ENCODE peak calls at places on chromosomes 13 and 19, in nine cellular contexts. One of them, this sample, is unnamed.

GRCh38 chr13:51479199-51479523 is 26.3 kb upstream of the INTS6 start:
- DNase-seq in neuronal stem cell: no peak
- DNase-seq in testis: no peak
- DNase-seq in uterus: no peak
- DNase-seq in BJ: no peak
- DNase-seq in spleen: no peak
- DNase-seq in CD8-positive, alpha-beta memory T cell: no peak
- DNase-seq in esophagus squamous epithelium: no peak
- DNase-seq in sigmoid colon: no peak
- DNase-seq in this sample: no peak

GRCh38 chr13:37621811-37622361 is 23.3 kb upstream of the POSTN start:
- DNase-seq in neuronal stem cell: no peak
- DNase-seq in testis: no peak
- DNase-seq in uterus: peak; percentile 36
- DNase-seq in BJ: peak; percentile 23
- DNase-seq in spleen: no peak
- DNase-seq in CD8-positive, alpha-beta memory T cell: no peak
- DNase-seq in esophagus squamous epithelium: no peak
- DNase-seq in sigmoid colon: no peak
- DNase-seq in this sample: no peak

GRCh38 chr19:33868821-33869412 is 72.2 kb downstream of the KCTD15 start:
- DNase-seq in neuronal stem cell: no peak
- DNase-seq in testis: peak; percentile 23
- DNase-seq in uterus: peak; percentile 18
- DNase-seq in BJ: no peak
- DNase-seq in spleen: peak; percentile 67
- DNase-seq in CD8-positive, alpha-beta memory T cell: no peak
- DNase-seq in esophagus squamous epithelium: no peak
- DNase-seq in sigmoid colon: peak; percentile 77
- DNase-seq in this sample: no peak

GRCh38 chr19:30167206-30167903 is 204.8 kb upstream of the ZNF536 start:
- DNase-seq in neuronal stem cell: no peak
- DNase-seq in testis: no peak
- DNase-seq in uterus: no peak
- DNase-seq in BJ: no peak
- DNase-seq in spleen: no peak
- DNase-seq in CD8-positive, alpha-beta memory T cell: no peak
- DNase-seq in esophagus squamous epithelium: no peak
- DNase-seq in sigmoid colon: no peak
- DNase-seq in this sample: no peak

GRCh38 chr13:52848455-52849190 is at the start of gene PCDH8:
- DNase-seq in neuronal stem cell: peak; percentile 79
- DNase-seq in testis: peak; percentile 56
- DNase-seq in uterus: no peak
- DNase-seq in BJ: no peak
- DNase-seq in spleen: no peak
- DNase-seq in CD8-positive, alpha-beta memory T cell: no peak
- DNase-seq in esophagus squamous epithelium: no peak
- DNase-seq in sigmoid colon: no peak
- DNase-seq in this sample: no peak

GRCh38 chr19:7506385-7507328 is 9.2 kb upstream of the ZNF358 start:
- DNase-seq in neuronal stem cell: peak; percentile 77
- DNase-seq in testis: peak; percentile 63
- DNase-seq in uterus: no peak
- DNase-seq in BJ: no peak
- DNase-seq in spleen: peak; percentile 91
- DNase-seq in CD8-positive, alpha-beta memory T cell: no peak
- DNase-seq in esophagus squamous epithelium: peak; percentile 32
- DNase-seq in sigmoid colon: peak; percentile 82
- DNase-seq in this sample: no peak

GRCh38 chr19:41691268-41691970 is 3.3 kb upstream of the CEACAM7 start:
- DNase-seq in neuronal stem cell: no peak
- DNase-seq in testis: no peak
- DNase-seq in uterus: no peak
- DNase-seq in BJ: no peak
- DNase-seq in spleen: no peak
- DNase-seq in CD8-positive, alpha-beta memory T cell: no peak
- DNase-seq in esophagus squamous epithelium: no peak
- DNase-seq in sigmoid colon: no peak
- DNase-seq in this sample: no peak

GRCh38 chr19:5145521-5146511 is 176.9 kb downstream of the KDM4B start:
- DNase-seq in neuronal stem cell: no peak
- DNase-seq in testis: no peak
- DNase-seq in uterus: no peak
- DNase-seq in BJ: no peak
- DNase-seq in spleen: peak; percentile 61
- DNase-seq in CD8-positive, alpha-beta memory T cell: peak; percentile 41
- DNase-seq in esophagus squamous epithelium: no peak
- DNase-seq in sigmoid colon: no peak
- DNase-seq in this sample: no peak

GRCh38 chr13:43268632-43269031 is 245.2 kb downstream of the DNAJC15 start:
- DNase-seq in neuronal stem cell: no peak
- DNase-seq in testis: no peak
- DNase-seq in uterus: no peak
- DNase-seq in BJ: no peak
- DNase-seq in spleen: no peak
- DNase-seq in CD8-positive, alpha-beta memory T cell: no peak
- DNase-seq in esophagus squamous epithelium: no peak
- DNase-seq in sigmoid colon: no peak
- DNase-seq in this sample: no peak

GRCh38 chr13:93715866-93716265 is 489.3 kb downstream of the GPC6 start:
- DNase-seq in neuronal stem cell: no peak
- DNase-seq in testis: no peak
- DNase-seq in uterus: no peak
- DNase-seq in BJ: no peak
- DNase-seq in spleen: no peak
- DNase-seq in CD8-positive, alpha-beta memory T cell: no peak
- DNase-seq in esophagus squamous epithelium: no peak
- DNase-seq in sigmoid colon: no peak
- DNase-seq in this sample: no peak

GRCh38 chr19:3844596-3844995 is 24.2 kb downstream of the ZFR2 start:
- DNase-seq in neuronal stem cell: no peak
- DNase-seq in testis: no peak
- DNase-seq in uterus: no peak
- DNase-seq in BJ: no peak
- DNase-seq in spleen: no peak
- DNase-seq in CD8-positive, alpha-beta memory T cell: no peak
- DNase-seq in esophagus squamous epithelium: no peak
- DNase-seq in sigmoid colon: no peak
- DNase-seq in this sample: no peak

GRCh38 chr13:78247362-78247761 is 328.7 kb upstream of the EDNRB start:
- DNase-seq in neuronal stem cell: no peak
- DNase-seq in testis: no peak
- DNase-seq in uterus: no peak
- DNase-seq in BJ: no peak
- DNase-seq in spleen: no peak
- DNase-seq in CD8-positive, alpha-beta memory T cell: no peak
- DNase-seq in esophagus squamous epithelium: no peak
- DNase-seq in sigmoid colon: no peak
- DNase-seq in this sample: no peak

GRCh38 chr19:48540110-48540509 is 11.9 kb upstream of the SULT2B1 start:
- DNase-seq in neuronal stem cell: no peak
- DNase-seq in testis: no peak
- DNase-seq in uterus: no peak
- DNase-seq in BJ: no peak
- DNase-seq in spleen: no peak
- DNase-seq in CD8-positive, alpha-beta memory T cell: no peak
- DNase-seq in esophagus squamous epithelium: no peak
- DNase-seq in sigmoid colon: no peak
- DNase-seq in this sample: no peak

GRCh38 chr19:1154731-1155351 is 19.2 kb downstream of the SBNO2 start:
- DNase-seq in neuronal stem cell: no peak
- DNase-seq in testis: peak; percentile 84
- DNase-seq in uterus: peak; percentile 90
- DNase-seq in BJ: peak; percentile 48
- DNase-seq in spleen: peak; percentile 95
- DNase-seq in CD8-positive, alpha-beta memory T cell: no peak
- DNase-seq in esophagus squamous epithelium: no peak
- DNase-seq in sigmoid colon: peak; percentile 96
- DNase-seq in this sample: no peak

GRCh38 chr19:27774827-27775226 is 1438.1 kb downstream of the UQCRFS1 start:
- DNase-seq in neuronal stem cell: no peak
- DNase-seq in testis: no peak
- DNase-seq in uterus: no peak
- DNase-seq in BJ: no peak
- DNase-seq in spleen: no peak
- DNase-seq in CD8-positive, alpha-beta memory T cell: no peak
- DNase-seq in esophagus squamous epithelium: no peak
- DNase-seq in sigmoid colon: no peak
- DNase-seq in this sample: no peak

GRCh38 chr19:40742477-40742876 is 7.8 kb downstream of the ACTMAP start:
- DNase-seq in neuronal stem cell: no peak
- DNase-seq in testis: no peak
- DNase-seq in uterus: no peak
- DNase-seq in BJ: no peak
- DNase-seq in spleen: no peak
- DNase-seq in CD8-positive, alpha-beta memory T cell: no peak
- DNase-seq in esophagus squamous epithelium: no peak
- DNase-seq in sigmoid colon: no peak
- DNase-seq in this sample: no peak

GRCh38 chr19:36807029-36807428 is 31.2 kb downstream of the ZNF790 start:
- DNase-seq in neuronal stem cell: no peak
- DNase-seq in testis: no peak
- DNase-seq in uterus: no peak
- DNase-seq in BJ: no peak
- DNase-seq in spleen: no peak
- DNase-seq in CD8-positive, alpha-beta memory T cell: no peak
- DNase-seq in esophagus squamous epithelium: no peak
- DNase-seq in sigmoid colon: no peak
- DNase-seq in this sample: no peak

GRCh38 chr19:48715276-48715675 is 4.2 kb downstream of the MAMSTR start:
- DNase-seq in neuronal stem cell: no peak
- DNase-seq in testis: no peak
- DNase-seq in uterus: peak; percentile 58
- DNase-seq in BJ: no peak
- DNase-seq in spleen: no peak
- DNase-seq in CD8-positive, alpha-beta memory T cell: no peak
- DNase-seq in esophagus squamous epithelium: no peak
- DNase-seq in sigmoid colon: peak; percentile 79
- DNase-seq in this sample: no peak

GRCh38 chr19:2251577-2252480 is 2.7 kb downstream of the AMH start:
- DNase-seq in neuronal stem cell: no peak
- DNase-seq in testis: no peak
- DNase-seq in uterus: no peak
- DNase-seq in BJ: no peak
- DNase-seq in spleen: no peak
- DNase-seq in CD8-positive, alpha-beta memory T cell: no peak
- DNase-seq in esophagus squamous epithelium: no peak
- DNase-seq in sigmoid colon: no peak
- DNase-seq in this sample: no peak

GRCh38 chr19:39304701-39305571 is 8.7 kb downstream of the IFNL1 start:
- DNase-seq in neuronal stem cell: no peak
- DNase-seq in testis: no peak
- DNase-seq in uterus: no peak
- DNase-seq in BJ: no peak
- DNase-seq in spleen: peak; percentile 38
- DNase-seq in CD8-positive, alpha-beta memory T cell: peak; percentile 33
- DNase-seq in esophagus squamous epithelium: no peak
- DNase-seq in sigmoid colon: peak; percentile 30
- DNase-seq in this sample: no peak

GRCh38 chr13:99898421-99898820 is 73.1 kb downstream of the ZIC5 start:
- DNase-seq in neuronal stem cell: no peak
- DNase-seq in testis: no peak
- DNase-seq in uterus: no peak
- DNase-seq in BJ: no peak
- DNase-seq in spleen: no peak
- DNase-seq in CD8-positive, alpha-beta memory T cell: no peak
- DNase-seq in esophagus squamous epithelium: no peak
- DNase-seq in sigmoid colon: no peak
- DNase-seq in this sample: no peak
- H3K4me3 ChIP-seq in neuronal stem cell: no peak overlapping the region
- H3K4me3 ChIP-seq in testis: no peak overlapping the region
- H3K4me3 ChIP-seq in uterus: no peak overlapping the region
- H3K4me3 ChIP-seq in BJ: no peak overlapping the region
- H3K4me3 ChIP-seq in spleen: no peak overlapping the region
- H3K4me3 ChIP-seq in CD8-positive, alpha-beta memory T cell: no peak overlapping the region
- H3K4me3 ChIP-seq in esophagus squamous epithelium: no peak overlapping the region
- H3K4me3 ChIP-seq in sigmoid colon: no peak overlapping the region
- H3K4me3 ChIP-seq in this sample: no peak overlapping the region

DNA sequence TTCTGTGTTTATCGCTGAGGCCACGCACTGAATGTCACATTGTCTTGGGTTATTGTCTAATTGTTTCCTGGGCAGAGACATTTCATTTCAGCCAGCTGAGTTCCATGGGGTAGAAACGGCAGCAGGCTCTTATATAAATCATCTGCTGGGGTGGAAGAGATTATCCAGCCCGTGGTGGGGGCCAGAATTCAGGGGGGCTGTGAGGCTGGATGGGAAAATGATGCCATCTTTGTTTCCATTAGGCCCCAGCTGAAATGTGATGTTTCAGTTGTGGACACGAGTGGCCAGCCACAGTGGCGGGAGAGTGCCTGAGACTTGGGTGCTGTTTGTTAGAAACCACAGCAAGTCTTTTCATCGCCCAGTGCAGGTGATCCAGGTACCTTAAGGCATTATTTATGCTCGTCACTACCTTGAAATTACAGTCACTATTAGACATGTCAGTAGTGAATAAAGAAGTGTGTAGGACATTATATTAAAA is 82.6 kb upstream of the TM9SF2 start:
- DNase-seq in neuronal stem cell: no peak
- DNase-seq in testis: peak; percentile 6
- DNase-seq in uterus: no peak
- DNase-seq in BJ: no peak
- DNase-seq in spleen: no peak
- DNase-seq in CD8-positive, alpha-beta memory T cell: no peak
- DNase-seq in esophagus squamous epithelium: no peak
- DNase-seq in sigmoid colon: no peak
- DNase-seq in this sample: no peak
- H3K27me3 ChIP-seq in neuronal stem cell: peaks cover 3% of the 10 kb centered on the region
- H3K27me3 ChIP-seq in testis: no peaks in the 10 kb centered on the region
- H3K27me3 ChIP-seq in uterus: no peaks in the 10 kb centered on the region
- H3K27me3 ChIP-seq in BJ: peaks cover 28% of the 10 kb centered on the region
- H3K27me3 ChIP-seq in spleen: no peaks in the 10 kb centered on the region
- H3K27me3 ChIP-seq in CD8-positive, alpha-beta memory T cell: no peaks in the 10 kb centered on the region
- H3K27me3 ChIP-seq in esophagus squamous epithelium: peaks cover 50% of the 10 kb centered on the region
- H3K27me3 ChIP-seq in sigmoid colon: no peaks in the 10 kb centered on the region
- H3K27me3 ChIP-seq in this sample: peaks cover 28% of the 10 kb centered on the region

DNA sequence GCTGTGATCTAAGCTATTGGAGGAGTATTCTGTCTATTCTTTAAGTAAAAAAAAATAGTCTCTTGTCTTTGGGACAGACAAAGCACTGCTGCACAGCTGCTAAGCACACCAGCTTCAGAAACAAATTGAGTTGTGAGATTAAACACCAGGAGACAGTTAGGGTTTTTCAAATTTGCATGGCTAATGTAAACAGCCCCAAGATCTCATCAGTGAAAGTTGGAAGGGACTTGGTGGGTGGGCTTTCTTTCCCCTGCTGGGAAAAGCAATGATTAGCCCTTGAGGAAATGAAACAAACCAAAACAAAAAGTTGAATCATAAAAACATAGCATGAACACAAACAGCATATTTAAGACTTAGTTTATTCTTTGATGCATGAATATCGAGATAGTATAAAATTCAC is 143.6 kb upstream of the SLITRK1 start:
- DNase-seq in neuronal stem cell: no peak
- DNase-seq in testis: no peak
- DNase-seq in uterus: no peak
- DNase-seq in BJ: no peak
- DNase-seq in spleen: no peak
- DNase-seq in CD8-positive, alpha-beta memory T cell: no peak
- DNase-seq in esophagus squamous epithelium: no peak
- DNase-seq in sigmoid colon: no peak
- DNase-seq in this sample: no peak
- H3K4me3 ChIP-seq in neuronal stem cell: no peak overlapping the region
- H3K4me3 ChIP-seq in testis: no peak overlapping the region
- H3K4me3 ChIP-seq in uterus: no peak overlapping the region
- H3K4me3 ChIP-seq in BJ: no peak overlapping the region
- H3K4me3 ChIP-seq in spleen: no peak overlapping the region
- H3K4me3 ChIP-seq in CD8-positive, alpha-beta memory T cell: no peak overlapping the region
- H3K4me3 ChIP-seq in esophagus squamous epithelium: no peak overlapping the region
- H3K4me3 ChIP-seq in sigmoid colon: no peak overlapping the region
- H3K4me3 ChIP-seq in this sample: no peak overlapping the region

GRCh38 chr13:99989376-99990044 is 7.9 kb downstream of the ZIC2 start:
- DNase-seq in neuronal stem cell: peak; percentile 26
- DNase-seq in testis: no peak
- DNase-seq in uterus: no peak
- DNase-seq in BJ: no peak
- DNase-seq in spleen: no peak
- DNase-seq in CD8-positive, alpha-beta memory T cell: no peak
- DNase-seq in esophagus squamous epithelium: no peak
- DNase-seq in sigmoid colon: no peak
- DNase-seq in this sample: no peak
- H3K27me3 ChIP-seq in neuronal stem cell: peaks cover 54% of the 10 kb centered on the region
- H3K27me3 ChIP-seq in testis: peaks cover 4% of the 10 kb centered on the region
- H3K27me3 ChIP-seq in uterus: peaks cover 32% of the 10 kb centered on the region
- H3K27me3 ChIP-seq in BJ: peaks cover 66% of the 10 kb centered on the region
- H3K27me3 ChIP-seq in spleen: peaks cover 100% of the 10 kb centered on the region
- H3K27me3 ChIP-seq in CD8-positive, alpha-beta memory T cell: peaks cover 93% of the 10 kb centered on the region
- H3K27me3 ChIP-seq in esophagus squamous epithelium: peaks cover 100% of the 10 kb centered on the region
- H3K27me3 ChIP-seq in sigmoid colon: peaks cover 99% of the 10 kb centered on the region
- H3K27me3 ChIP-seq in this sample: peaks cover 85% of the 10 kb centered on the region